ENCODE peak calls at places on chromosomes 16 and 17, in eight cellular contexts. V is CD8-positive, alpha-beta memory T cell; B is astrocyte of the cerebellum; U is thoracic aorta; Q is skeletal muscle cell; H is body of pancreas; A is CD8-positive, alpha-beta T cell; F is neuronal stem cell. W is an unnamed sample.

GRCh38 chr17:16381496-16381820 is 567 bp downstream of the UBB start:
- DNase-seq in A (no peak), U (no peak), F (no peak), Q (no peak), H (no peak), V (peak), B (no peak), W (no peak)

GRCh38 chr16:995087-995486 is 13.5 kb downstream of the SOX8 start:
- DNase-seq in U (no peak), H (no peak), B (no peak), Q (peak), V (no peak), F (no peak), A (no peak), W (no peak)

GRCh38 chr16:67641779-67642708 is 2.9 kb upstream of the CARMIL2 start:
- DNase-seq in A (no peak), V (no peak), H (peak), F (no peak), Q (no peak), B (peak), U (no peak), W (no peak)

GRCh38 chr17:21539146-21539545 is 153.2 kb upstream of the KCNJ18 start:
- DNase-seq in V (no peak), F (no peak), Q (no peak), H (no peak), A (no peak), U (no peak), B (no peak), W (no peak)

GRCh38 chr16:11312718-11313492 is 31.8 kb upstream of the PRM1 start:
- DNase-seq in U (no peak), Q (no peak), F (no peak), H (peak), A (no peak), B (peak), V (no peak), W (no peak)

GRCh38 chr17:42142371-42142896 is 12.4 kb downstream of the RAB5C start:
- DNase-seq in F (no peak), H (no peak), V (no peak), A (no peak), U (no peak), B (no peak), Q (peak), W (no peak)

GRCh38 chr17:46876926-46877325 is 25.5 kb downstream of the WNT9B start:
- DNase-seq in B (no peak), H (peak), V (no peak), Q (no peak), F (no peak), U (no peak), A (no peak), W (no peak)

GRCh38 chr16:47143329-47143676 is 442 bp downstream of the NETO2 start:
- DNase-seq in B (peak), H (peak), U (no peak), F (peak), Q (no peak), A (peak), V (peak), W (no peak)

GRCh38 chr17:15348030-15348429 is 6.6 kb upstream of the TEKT3 start:
- DNase-seq in F (no peak), H (no peak), V (no peak), B (peak), A (no peak), Q (no peak), U (no peak), W (peak)

GRCh38 chr17:38322156-38322779 is 21.5 kb downstream of the GPR179 start:
- DNase-seq in V (peak), B (peak), H (peak), F (peak), A (peak), Q (peak), U (peak), W (no peak)

GRCh38 chr16:1790261-1790610 is 3.3 kb downstream of the IGFALS start:
- DNase-seq in U (no peak), H (no peak), Q (no peak), B (no peak), A (no peak), V (no peak), F (no peak), W (no peak)

GRCh38 chr17:47267354-47267828 is 13.8 kb downstream of the ITGB3 start:
- DNase-seq in B (peak), V (no peak), F (no peak), H (no peak), U (no peak), A (no peak), Q (peak), W (no peak)

GRCh38 chr17:16477255-16477654 is 14.7 kb downstream of the LRRC75A start:
- DNase-seq in A (no peak), F (no peak), B (peak), U (no peak), H (peak), Q (peak), V (no peak), W (peak)

GRCh38 chr17:78343099-78343432 is 16.8 kb downstream of the SOCS3 start:
- DNase-seq in B (peak), H (peak), Q (no peak), F (no peak), V (no peak), A (peak), U (peak), W (no peak)

GRCh38 chr17:64223283-64223682 is 39.8 kb downstream of the TEX2 start:
- DNase-seq in F (no peak), V (no peak), B (no peak), Q (no peak), A (no peak), U (no peak), H (no peak), W (no peak)

GRCh38 chr16:19288872-19289799 is 3.6 kb downstream of the CLEC19A start:
- DNase-seq in H (no peak), B (no peak), Q (no peak), F (no peak), U (no peak), V (no peak), A (no peak), W (no peak)

GRCh38 chr17:60107526-60108257 is 29.0 kb upstream of the HEATR6 start:
- DNase-seq in A (no peak), Q (no peak), V (no peak), B (no peak), U (no peak), F (no peak), H (no peak), W (no peak)

GRCh38 chr16:87948119-87948545 is 3.1 kb upstream of the BANP start:
- DNase-seq in U (no peak), Q (no peak), H (no peak), A (no peak), V (no peak), F (no peak), B (no peak), W (no peak)

GRCh38 chr17:74960739-74961342 is 11.7 kb downstream of the HID1 start:
- DNase-seq in Q (no peak), F (no peak), A (peak), V (peak), H (no peak), B (no peak), U (no peak), W (no peak)

GRCh38 chr17:38538906-38539305 is 66.8 kb downstream of the SRCIN1 start:
- DNase-seq in V (no peak), B (no peak), U (no peak), A (no peak), Q (no peak), F (no peak), H (peak), W (no peak)

GRCh38 chr17:10119203-10120112 is 78.9 kb downstream of the GAS7 start:
- DNase-seq in F (no peak), A (no peak), U (no peak), V (peak), B (no peak), Q (no peak), H (peak), W (no peak)

GRCh38 chr16:89200124-89200849 is at the start of gene SLC22A31:
- DNase-seq in U (no peak), H (no peak), Q (no peak), B (no peak), A (no peak), V (no peak), F (no peak), W (no peak)

GRCh38 chr16:24800586-24800985 is 45.2 kb upstream of the SLC5A11 start:
- DNase-seq in U (no peak), H (no peak), A (no peak), Q (no peak), B (no peak), F (no peak), V (no peak), W (no peak)

GRCh38 chr17:75518201-75518600 is 1.9 kb downstream of the TSEN54 start:
- DNase-seq in B (no peak), H (no peak), U (no peak), Q (no peak), F (no peak), V (peak), A (peak), W (no peak)

GRCh38 chr17:44558349-44559287 is 1.3 kb downstream of the FZD2 start:
- DNase-seq in U (no peak), V (no peak), Q (no peak), H (no peak), F (no peak), A (no peak), B (no peak), W (no peak)

GRCh38 chr17:27568216-27568615 is 62.8 kb upstream of the LGALS9 start:
- DNase-seq in B (no peak), H (no peak), F (no peak), Q (no peak), U (no peak), A (no peak), V (no peak), W (no peak)

GRCh38 chr16:11688520-11688886 is 20.2 kb downstream of the SNN start:
- DNase-seq in A (no peak), B (no peak), Q (no peak), V (no peak), H (no peak), U (no peak), F (no peak), W (no peak)

GRCh38 chr16:398551-399277 is 1.7 kb downstream of the NME4 start:
- DNase-seq in B (no peak), H (no peak), V (no peak), A (no peak), Q (no peak), U (no peak), F (no peak), W (no peak)

GRCh38 chr17:2852211-2852610 is 56.0 kb downstream of the RAP1GAP2 start:
- DNase-seq in F (no peak), H (no peak), Q (no peak), B (no peak), V (no peak), U (no peak), A (no peak), W (no peak)

GRCh38 chr17:66807182-66807581 is 27.7 kb upstream of the CACNG5 start:
- DNase-seq in U (no peak), H (peak), F (no peak), V (no peak), Q (no peak), A (no peak), B (no peak), W (no peak)

GRCh38 chr17:4446326-4447051 is 12.7 kb downstream of the SPNS3 start:
- DNase-seq in Q (no peak), V (no peak), B (no peak), U (no peak), A (no peak), F (no peak), H (no peak), W (no peak)

GRCh38 chr16:8963010-8963824 is 489 bp downstream of the USP7 start:
- DNase-seq in A (peak), F (no peak), U (no peak), H (no peak), Q (no peak), V (no peak), B (no peak), W (no peak)

GRCh38 chr16:88616320-88616719 is 22.1 kb upstream of the IL17C start:
- DNase-seq in V (no peak), H (peak), Q (no peak), F (no peak), A (no peak), U (no peak), B (no peak), W (no peak)

GRCh38 chr17:15944720-15945492 is at the start of gene ADORA2B:
- DNase-seq in U (no peak), Q (no peak), F (peak), A (peak), H (peak), B (no peak), V (no peak), W (no peak)

GRCh38 chr17:81050645-81051625 is 16.0 kb downstream of the BAIAP2 start:
- DNase-seq in V (no peak), Q (no peak), H (no peak), A (no peak), F (no peak), B (no peak), U (no peak), W (no peak)

GRCh38 chr17:82489851-82490511 is 29.6 kb upstream of the FOXK2 start:
- DNase-seq in V (no peak), H (no peak), B (no peak), U (no peak), Q (no peak), F (no peak), A (no peak), W (no peak)

GRCh38 chr17:29140631-29141483 is 39.3 kb downstream of the MYO18A start:
- DNase-seq in H (no peak), F (no peak), Q (no peak), V (peak), A (peak), U (no peak), B (no peak), W (no peak)

GRCh38 chr17:27296427-27296979 is 2.6 kb downstream of the WSB1 start:
- DNase-seq in U (no peak), V (no peak), Q (no peak), F (no peak), B (no peak), A (no peak), H (no peak), W (no peak)

GRCh38 chr17:79932907-79933306 is 93.7 kb upstream of the CBX4 start:
- DNase-seq in U (no peak), F (no peak), A (no peak), Q (no peak), H (no peak), V (no peak), B (no peak), W (no peak)

GRCh38 chr16:28063047-28063521 is 430 bp downstream of the GSG1L start:
- DNase-seq in B (no peak), F (no peak), Q (no peak), U (no peak), A (no peak), H (no peak), V (no peak), W (no peak)
- H3K4me3 ChIP-seq in B (peak), F (peak), Q (peak), U (peak), A (no peak), H (no peak), V (no peak), W (no peak)

GRCh38 chr17:62085511-62086408 is 20.7 kb upstream of the MED13 start:
- DNase-seq in A (no peak), U (no peak), V (no peak), Q (peak), H (no peak), B (no peak), F (no peak), W (no peak)
- H3K4me3 ChIP-seq in A (no peak), U (no peak), V (no peak), Q (no peak), H (no peak), B (no peak), F (no peak), W (no peak)

GRCh38 chr17:12664252-12664651 is 1.4 kb upstream of the MYOCD start:
- DNase-seq in B (no peak), Q (no peak), H (no peak), U (no peak), A (no peak), F (no peak), V (no peak), W (no peak)
- H3K4me3 ChIP-seq in B (no peak), Q (no peak), H (no peak), U (peak), A (no peak), F (no peak), V (no peak), W (no peak)

DNA sequence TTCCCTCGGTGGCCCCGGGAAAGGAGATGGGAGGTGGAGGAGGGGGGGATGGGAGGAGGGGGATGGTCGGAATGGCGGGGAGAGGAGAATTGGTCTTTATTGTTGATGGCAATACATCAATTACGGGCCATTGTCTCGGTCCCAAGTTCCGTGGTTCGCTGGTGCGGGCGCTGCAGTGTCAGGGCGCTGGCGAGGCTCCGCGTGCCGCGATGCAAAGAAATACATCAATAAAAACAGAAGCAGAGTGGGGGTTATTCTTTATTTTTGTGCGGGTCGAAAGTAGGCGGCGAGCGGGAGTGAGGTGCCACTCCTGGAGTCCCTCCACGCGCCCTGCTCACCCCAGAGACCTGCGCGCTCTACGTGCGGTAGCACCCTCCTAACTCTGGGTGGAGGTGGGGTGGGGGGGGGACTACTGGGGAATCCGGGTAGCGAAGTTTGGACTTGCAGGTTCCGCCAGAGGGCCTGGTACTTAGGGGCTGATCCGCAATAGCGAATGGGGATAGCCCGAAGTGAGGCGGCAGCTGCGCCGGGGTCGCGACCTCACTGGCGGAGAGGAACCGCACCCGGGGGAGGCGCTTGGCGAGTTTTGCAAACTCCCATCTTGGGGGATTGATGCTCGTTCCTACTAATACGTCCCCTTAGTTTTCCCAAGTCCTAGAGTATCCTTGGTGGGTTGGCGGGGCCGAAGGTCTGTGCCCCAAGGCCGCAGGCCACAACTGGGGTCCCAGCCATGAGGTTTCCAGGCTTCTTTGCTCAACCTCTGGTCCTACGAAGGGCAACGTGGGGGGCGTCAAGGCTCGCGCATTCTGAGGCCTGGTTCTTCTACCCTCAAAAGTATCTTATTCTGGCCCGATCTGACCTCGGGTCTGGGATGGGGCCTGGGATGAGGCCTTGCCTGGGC is 3.5 kb upstream of the SALL1 start:
- DNase-seq in V (no peak), A (no peak), F (no peak), Q (no peak), B (no peak), U (no peak), H (no peak), W (no peak)
- H3K4me3 ChIP-seq in V (no peak), A (no peak), F (peak), Q (peak), B (peak), U (peak), H (no peak), W (no peak)

GRCh38 chr16:85543998-85544397 is 69.1 kb upstream of the GSE1 start:
- DNase-seq in A (no peak), B (no peak), H (no peak), F (no peak), U (no peak), Q (no peak), V (no peak), W (no peak)

GRCh38 chr16:85542548-85542927 is 70.6 kb upstream of the GSE1 start:
- DNase-seq in U (no peak), A (no peak), H (no peak), F (no peak), V (no peak), B (no peak), Q (no peak), W (no peak)

GRCh38 chr16:85543536-85543935 is 69.6 kb upstream of the GSE1 start:
- DNase-seq in V (no peak), A (no peak), H (no peak), Q (no peak), B (no peak), F (no peak), U (no peak), W (no peak)

GRCh38 chr16:85545227-85545818 is 67.8 kb upstream of the GSE1 start:
- DNase-seq in F (no peak), H (no peak), B (no peak), Q (no peak), U (no peak), V (no peak), A (no peak), W (no peak)

DNA sequence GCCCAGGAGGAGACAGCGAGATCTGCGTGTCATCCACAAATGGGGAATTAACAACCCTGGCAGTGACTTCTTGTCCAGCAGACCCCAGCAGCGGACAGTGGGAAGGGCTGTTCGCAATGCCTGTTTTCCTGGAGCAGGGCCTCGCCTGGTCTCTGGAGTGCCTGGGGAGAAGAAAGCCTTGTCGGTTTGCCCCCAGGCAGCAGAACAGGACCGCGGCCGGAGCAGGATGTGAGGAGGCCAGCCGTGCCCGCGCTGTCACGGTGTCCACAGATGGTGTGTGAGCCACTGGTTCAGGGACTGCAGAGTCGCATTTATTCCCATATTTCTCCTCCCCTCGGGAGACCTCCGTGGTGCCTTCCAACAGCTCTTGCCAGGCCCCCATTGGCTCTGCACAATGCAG is 68.5 kb upstream of the GSE1 start:
- DNase-seq in A (no peak), Q (no peak), B (no peak), V (no peak), H (no peak), U (no peak), F (no peak), W (no peak)
- H3K4me3 ChIP-seq in A (no peak), Q (no peak), B (no peak), V (no peak), H (no peak), U (no peak), F (no peak), W (no peak)

GRCh38 chr16:69438465-69438864 is 14.0 kb downstream of the CYB5B start:
- DNase-seq in H (no peak), U (no peak), V (no peak), F (no peak), A (no peak), B (no peak), Q (no peak), W (no peak)

GRCh38 chr16:69444873-69445517 is 20.6 kb downstream of the CYB5B start:
- DNase-seq in B (no peak), V (no peak), F (no peak), A (no peak), Q (no peak), U (no peak), H (no peak), W (no peak)

GRCh38 chr16:69440236-69440635 is 15.8 kb downstream of the CYB5B start:
- DNase-seq in U (no peak), H (no peak), B (no peak), F (no peak), Q (no peak), V (no peak), A (no peak), W (no peak)

GRCh38 chr16:69448470-69449193 is 24.2 kb downstream of the CYB5B start:
- DNase-seq in A (no peak), F (no peak), H (peak), Q (no peak), U (no peak), V (no peak), B (no peak), W (peak)

GRCh38 chr16:69443809-69444611 is 19.6 kb downstream of the CYB5B start:
- DNase-seq in F (no peak), H (no peak), B (no peak), U (no peak), Q (no peak), V (peak), A (peak), W (no peak)
- H3K4me3 ChIP-seq in F (no peak), H (no peak), B (no peak), U (peak), Q (no peak), V (peak), A (peak), W (no peak)

W was measured in retinal pigment epithelial cell.